ENCODE peak calls at places on chromosomes 12 and 14, in ten cellular contexts. W is testis, G is A549, Y is HepG2, U is heart left ventricle, V is IMR-90, O is tibial nerve, F is ovary, N is breast epithelium, K is lower leg skin. R is an unnamed sample.

GRCh38 chr12:123250471-123251383 is 17.5 kb downstream of the MTRFR start:
- DNase-seq in U (no peak), W (no peak), V (no peak), O (no peak), K (peak; percentile 88), Y (peak; percentile 45), N (peak; percentile 65), G (peak; percentile 71), F (no peak), R (no peak)

GRCh38 chr12:131105736-131106356 is 152.1 kb downstream of the ADGRD1 start:
- DNase-seq in Y (no peak), K (peak; percentile 84), F (peak; percentile 30), N (peak; percentile 45), O (peak; percentile 12), U (no peak), W (no peak), G (no peak), V (no peak), R (no peak)

GRCh38 chr14:23349156-23349845 is 3.4 kb downstream of the SLC22A17 start:
- DNase-seq in N (no peak), Y (no peak), U (no peak), F (no peak), G (no peak), O (no peak), K (peak; percentile 79), W (no peak), V (no peak), R (no peak)

GRCh38 chr14:72686101-72686500 is 207.8 kb downstream of the DPF3 start:
- DNase-seq in G (no peak), V (no peak), Y (no peak), F (no peak), N (no peak), U (no peak), K (no peak), W (no peak), O (no peak), R (no peak)

GRCh38 chr12:129551441-129551840 is 352.4 kb downstream of the TMEM132D start:
- DNase-seq in N (no peak), U (no peak), W (no peak), V (no peak), F (no peak), O (no peak), Y (no peak), K (no peak), G (no peak), R (no peak)

GRCh38 chr14:104146651-104147345 is 8.4 kb downstream of the KIF26A start:
- DNase-seq in F (no peak), Y (no peak), O (no peak), G (no peak), W (no peak), U (no peak), N (no peak), V (no peak), K (no peak), R (no peak)

GRCh38 chr12:25436206-25436912 is 116.7 kb downstream of the LMNTD1 start:
- DNase-seq in K (no peak), O (no peak), W (peak; percentile 36), U (peak; percentile 29), F (peak; percentile 43), G (peak; percentile 63), Y (peak; percentile 49), N (no peak), V (peak; percentile 89), R (peak; percentile 51)

GRCh38 chr14:61553730-61554641 is 141.3 kb upstream of the HIF1A start:
- DNase-seq in N (no peak), K (peak; percentile 82), U (no peak), G (peak; percentile 85), W (no peak), O (no peak), V (peak; percentile 98), Y (peak; percentile 99), F (no peak), R (peak; percentile 63)

GRCh38 chr12:25200703-25201102 is 5.7 kb downstream of the ETFRF1 start:
- DNase-seq in Y (no peak), V (peak; percentile 77), F (no peak), O (no peak), K (no peak), W (no peak), N (no peak), G (no peak), U (no peak), R (no peak)

GRCh38 chr14:104309657-104310369 is 171.4 kb downstream of the KIF26A start:
- DNase-seq in U (no peak), W (no peak), V (no peak), Y (no peak), O (no peak), G (no peak), N (no peak), K (no peak), F (peak; percentile 16), R (no peak)

GRCh38 chr12:14399871-14400270 is 34.4 kb downstream of the ATF7IP start:
- DNase-seq in K (no peak), N (no peak), V (peak; percentile 63), Y (no peak), O (no peak), F (no peak), U (no peak), G (no peak), W (no peak), R (no peak)

DNA sequence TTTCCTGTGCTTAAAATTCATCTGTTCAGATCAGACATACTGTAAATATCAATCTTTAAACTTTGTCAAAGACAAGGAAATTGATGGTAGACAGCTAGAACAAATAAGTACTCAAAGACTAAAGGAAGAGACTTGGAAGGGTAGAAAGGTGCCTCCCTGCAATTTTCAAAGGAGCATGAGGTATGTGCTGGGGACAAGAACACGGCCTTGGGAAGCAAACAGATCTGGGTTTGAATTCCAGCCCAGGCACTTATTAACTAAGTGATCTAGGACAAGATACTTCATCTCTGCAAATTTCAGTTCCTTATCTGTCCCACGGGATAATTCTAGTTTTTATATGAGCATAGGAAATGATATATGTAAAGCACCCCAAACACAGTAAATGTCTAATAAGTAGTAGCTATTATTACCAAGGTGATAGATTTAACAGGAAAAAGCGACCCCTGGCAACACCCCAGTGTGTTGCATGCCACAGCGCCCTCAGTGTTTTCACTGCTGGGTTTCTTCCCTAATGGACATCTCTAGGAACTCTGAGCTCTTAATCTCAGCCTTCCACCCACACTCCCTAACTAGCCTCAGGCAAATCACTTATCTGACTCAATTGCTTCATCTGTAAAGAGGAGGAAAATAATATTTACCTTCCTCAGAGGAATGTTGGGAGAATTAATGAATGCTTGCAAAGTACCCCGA is 44.7 kb upstream of the BMP4 start:
- DNase-seq in U (no peak), N (no peak), Y (peak; percentile 72), W (no peak), V (no peak), G (no peak), F (no peak), O (no peak), K (no peak), R (no peak)
- TF ChIP-seq CTCF in U (no peak), N (no peak), Y (peak; percentile 48), W (no peak), V (no peak), G (no peak), F (no peak), O (no peak), K (no peak), R (no peak)

DNA sequence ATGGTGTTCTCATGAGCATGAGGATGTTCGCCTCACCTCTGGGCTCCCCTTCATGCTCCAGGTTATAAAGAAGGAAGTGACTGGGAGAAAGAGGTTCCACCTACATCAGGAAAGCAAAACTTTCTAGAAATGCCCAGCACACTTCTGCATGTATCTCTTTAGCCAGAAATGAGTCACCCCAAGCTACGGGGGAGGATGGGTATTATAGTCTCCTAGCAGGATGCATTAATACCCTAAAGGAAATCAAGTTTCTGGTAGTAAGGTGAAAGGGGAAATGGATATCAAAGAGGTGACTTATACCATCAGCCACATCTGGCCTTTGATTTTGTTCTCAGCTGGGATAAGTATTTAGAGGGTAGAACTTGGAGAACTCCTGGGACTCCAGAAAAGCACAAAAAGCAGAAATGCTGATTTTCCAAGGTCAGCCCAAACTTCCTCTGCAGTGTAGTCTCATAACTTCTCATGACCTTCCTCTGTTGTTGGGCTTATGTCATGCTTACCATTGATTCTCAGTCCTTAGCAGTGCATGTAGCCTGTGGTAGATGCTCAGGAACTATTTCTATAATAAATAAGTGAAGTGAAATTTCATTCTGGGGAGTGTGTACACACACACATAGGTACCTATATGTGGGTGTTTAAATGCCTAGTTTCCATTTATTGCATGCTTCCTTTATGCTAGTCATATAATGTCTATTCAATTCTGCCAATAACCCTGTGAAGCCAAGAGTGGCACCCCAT is 209.5 kb upstream of the CRY1 start:
- DNase-seq in N (no peak), V (no peak), W (no peak), F (no peak), K (no peak), G (no peak), U (no peak), O (no peak), Y (no peak), R (no peak)
- TF ChIP-seq POLR2A in N (no peak), V (no peak), W (no peak), F (no peak), K (no peak), G (no peak), U (no peak), O (no peak), Y (no peak), R (no peak)

GRCh38 chr12:55969356-55969755 is 2.7 kb downstream of the CDK2 start:
- DNase-seq in N (no peak), O (no peak), F (no peak), K (no peak), U (no peak), W (peak; percentile 54), G (no peak), Y (no peak), V (no peak), R (no peak)

GRCh38 chr12:55963760-55964159 is 2.1 kb downstream of the PMEL start:
- DNase-seq in F (no peak), U (no peak), W (no peak), O (no peak), N (no peak), V (no peak), Y (no peak), G (no peak), K (no peak), R (no peak)

GRCh38 chr12:55966408-55967281 is at the start of gene CDK2:
- DNase-seq in V (peak; percentile 65), N (peak; percentile 97), F (peak; percentile 97), Y (peak; percentile 76), W (peak; percentile 98), G (peak; percentile 92), U (peak; percentile 95), K (peak; percentile 99), O (peak; percentile 96), R (peak; percentile 96)

GRCh38 chr12:55965941-55966407 is at the start of gene PMEL:
- DNase-seq in U (no peak), V (no peak), G (no peak), F (no peak), W (no peak), O (no peak), K (no peak), N (no peak), Y (no peak), R (no peak)

GRCh38 chr12:55965240-55965639 is 602 bp downstream of the PMEL start:
- DNase-seq in Y (no peak), G (no peak), W (no peak), O (no peak), V (no peak), U (no peak), N (no peak), F (no peak), K (no peak), R (no peak)
- H3K4me3 ChIP-seq in Y (no peak overlapping the region), G (no peak overlapping the region), W (no peak overlapping the region), O (no peak overlapping the region), V (no peak overlapping the region), U (no peak overlapping the region), N (no peak overlapping the region), F (no peak overlapping the region), K (no peak overlapping the region), R (no peak overlapping the region)

GRCh38 chr12:66066071-66066928 is 64.2 kb downstream of the LLPH start:
- DNase-seq in Y (peak; percentile 78), G (no peak), W (no peak), O (no peak), K (no peak), N (no peak), V (peak; percentile 76), F (no peak), U (no peak), R (no peak)
- TF ChIP-seq CTCF in Y (peak; percentile 51), G (no peak), W (no peak), O (no peak), K (no peak), N (no peak), V (no peak), F (no peak), U (no peak), R (no peak)